ENCODE peak calls at places on chromosomes 1 and 21, in eight cellular contexts. M is left lung; L is T-helper 17 cell; G is omental fat pad; O is heart right ventricle; A is naive B cell; E is stimulated activated naive B cell treated with anti-CD40 and anti-IgM and Interleukin-4, amounts not matched to agents 10 μg/mL and 1 μg/mL and 100 μg/mL, for 72 hours; P is activated CD8-positive, alpha-beta memory T cell treated with anti-CD3 and anti-CD28 coated beads, Interleukin-2, amount 10 ng/mL, durations not matched to agents 7 days and 5 days. Y is an unnamed sample.

GRCh38 chr21:33286600-33287456 is 20.7 kb downstream of the IL10RB start:
- ATAC-seq in M (peak), L (no peak), G (peak), O (peak), A (no peak), E (no peak), P (no peak), Y (peak)

GRCh38 chr1:56836359-56836758 is 17.2 kb upstream of the FYB2 start:
- ATAC-seq in M (no peak), L (no peak), G (no peak), O (no peak), A (no peak), E (no peak), P (no peak), Y (no peak)

GRCh38 chr1:193068013-193068412 is 8.6 kb downstream of the RO60 start:
- ATAC-seq in M (no peak), L (no peak), G (no peak), O (no peak), A (no peak), E (no peak), P (no peak), Y (no peak)

GRCh38 chr1:232034547-232034946 is 408.0 kb downstream of the DISC1 start:
- ATAC-seq in M (no peak), L (no peak), G (no peak), O (no peak), A (no peak), E (no peak), P (no peak), Y (no peak)

GRCh38 chr1:232859216-232859615 is 54.0 kb downstream of the MAP10 start:
- ATAC-seq in M (no peak), L (no peak), G (no peak), O (no peak), A (no peak), E (no peak), P (no peak), Y (no peak)

GRCh38 chr1:155048449-155049334 is 2.4 kb upstream of the ADAM15 start:
- ATAC-seq in M (no peak), L (no peak), G (no peak), O (no peak), A (no peak), E (no peak), P (no peak), Y (no peak)

GRCh38 chr1:7519181-7519860 is 251.8 kb upstream of the VAMP3 start:
- ATAC-seq in M (no peak), L (no peak), G (peak), O (no peak), A (no peak), E (peak), P (peak), Y (no peak)

GRCh38 chr1:59971464-59971911 is 44.9 kb upstream of the CYP2J2 start:
- ATAC-seq in M (peak), L (peak), G (peak), O (peak), A (no peak), E (peak), P (peak), Y (peak)

Y was measured in gastroesophageal sphincter.